ENCODE peak calls at places on chromosomes 13 and 19, in nine cellular contexts. One of them, this sample, is unnamed.

GRCh38 chr19:48842744-48843162 is 6.5 kb upstream of the HSD17B14 start:
- DNase-seq in GM12878: no peak
- DNase-seq in Peyer's patch: no peak
- DNase-seq in suprapubic skin: no peak
- DNase-seq in stomach: no peak
- DNase-seq in HCT116: peak; percentile 46
- DNase-seq in breast epithelium: no peak
- DNase-seq in body of pancreas: peak; percentile 52
- DNase-seq in IMR-90: peak; percentile 48
- DNase-seq in this sample: no peak

GRCh38 chr19:40604647-40605200 is 3.6 kb downstream of the LTBP4 start:
- DNase-seq in Peyer's patch: peak; percentile 72
- DNase-seq in IMR-90: no peak
- DNase-seq in breast epithelium: no peak
- DNase-seq in stomach: no peak
- DNase-seq in suprapubic skin: no peak
- DNase-seq in GM12878: no peak
- DNase-seq in HCT116: no peak
- DNase-seq in body of pancreas: peak; percentile 20
- DNase-seq in this sample: no peak

GRCh38 chr19:10044390-10044789 is 31.1 kb downstream of the RDH8 start:
- DNase-seq in stomach: no peak
- DNase-seq in suprapubic skin: no peak
- DNase-seq in breast epithelium: no peak
- DNase-seq in body of pancreas: no peak
- DNase-seq in Peyer's patch: no peak
- DNase-seq in GM12878: no peak
- DNase-seq in IMR-90: no peak
- DNase-seq in HCT116: peak; percentile 61
- DNase-seq in this sample: no peak

GRCh38 chr13:48583859-48584311 is 51.0 kb upstream of the RCBTB2 start:
- DNase-seq in Peyer's patch: no peak
- DNase-seq in suprapubic skin: no peak
- DNase-seq in HCT116: no peak
- DNase-seq in GM12878: no peak
- DNase-seq in breast epithelium: no peak
- DNase-seq in IMR-90: no peak
- DNase-seq in body of pancreas: no peak
- DNase-seq in stomach: no peak
- DNase-seq in this sample: no peak

GRCh38 chr13:44317752-44318550 is 55.7 kb upstream of the SERP2 start:
- DNase-seq in stomach: no peak
- DNase-seq in suprapubic skin: no peak
- DNase-seq in body of pancreas: no peak
- DNase-seq in IMR-90: peak; percentile 72
- DNase-seq in GM12878: no peak
- DNase-seq in Peyer's patch: no peak
- DNase-seq in HCT116: no peak
- DNase-seq in breast epithelium: no peak
- DNase-seq in this sample: no peak

GRCh38 chr13:113513761-113514160 is 23.2 kb upstream of the DCUN1D2 start:
- DNase-seq in GM12878: no peak
- DNase-seq in Peyer's patch: no peak
- DNase-seq in suprapubic skin: no peak
- DNase-seq in IMR-90: no peak
- DNase-seq in body of pancreas: no peak
- DNase-seq in stomach: no peak
- DNase-seq in HCT116: no peak
- DNase-seq in breast epithelium: no peak
- DNase-seq in this sample: no peak

GRCh38 chr19:6738726-6739389 is 622 bp upstream of the TRIP10 start:
- DNase-seq in HCT116: no peak
- DNase-seq in Peyer's patch: peak; percentile 70
- DNase-seq in suprapubic skin: no peak
- DNase-seq in stomach: peak; percentile 32
- DNase-seq in IMR-90: peak; percentile 8
- DNase-seq in GM12878: no peak
- DNase-seq in breast epithelium: no peak
- DNase-seq in body of pancreas: peak; percentile 53
- DNase-seq in this sample: no peak

GRCh38 chr13:102817907-102818306 is 19.0 kb downstream of the BIVM start:
- DNase-seq in GM12878: no peak
- DNase-seq in IMR-90: no peak
- DNase-seq in Peyer's patch: no peak
- DNase-seq in breast epithelium: no peak
- DNase-seq in suprapubic skin: no peak
- DNase-seq in body of pancreas: no peak
- DNase-seq in HCT116: no peak
- DNase-seq in stomach: no peak
- DNase-seq in this sample: no peak

GRCh38 chr19:39498262-39499081 is at the start of gene DLL3:
- DNase-seq in IMR-90: peak; percentile 7
- DNase-seq in suprapubic skin: no peak
- DNase-seq in body of pancreas: no peak
- DNase-seq in breast epithelium: no peak
- DNase-seq in stomach: no peak
- DNase-seq in HCT116: no peak
- DNase-seq in GM12878: no peak
- DNase-seq in Peyer's patch: no peak
- DNase-seq in this sample: no peak

GRCh38 chr19:7679017-7679720 is 1.5 kb upstream of the TRAPPC5 start:
- DNase-seq in breast epithelium: no peak
- DNase-seq in IMR-90: no peak
- DNase-seq in Peyer's patch: no peak
- DNase-seq in body of pancreas: peak; percentile 31
- DNase-seq in HCT116: no peak
- DNase-seq in suprapubic skin: no peak
- DNase-seq in GM12878: no peak
- DNase-seq in stomach: no peak
- DNase-seq in this sample: no peak

GRCh38 chr13:39210961-39211534 is 172.8 kb downstream of the NHLRC3 start:
- DNase-seq in stomach: no peak
- DNase-seq in GM12878: no peak
- DNase-seq in suprapubic skin: no peak
- DNase-seq in IMR-90: no peak
- DNase-seq in Peyer's patch: no peak
- DNase-seq in body of pancreas: no peak
- DNase-seq in HCT116: no peak
- DNase-seq in breast epithelium: no peak
- DNase-seq in this sample: no peak

GRCh38 chr19:54188224-54188871 is 1.0 kb downstream of the MBOAT7 start:
- DNase-seq in body of pancreas: no peak
- DNase-seq in suprapubic skin: no peak
- DNase-seq in stomach: no peak
- DNase-seq in IMR-90: peak; percentile 61
- DNase-seq in GM12878: no peak
- DNase-seq in HCT116: no peak
- DNase-seq in Peyer's patch: no peak
- DNase-seq in breast epithelium: no peak
- DNase-seq in this sample: no peak

GRCh38 chr13:76019421-76020044 is 383.4 kb downstream of the LMO7 start:
- DNase-seq in breast epithelium: no peak
- DNase-seq in IMR-90: no peak
- DNase-seq in HCT116: peak; percentile 28
- DNase-seq in body of pancreas: no peak
- DNase-seq in stomach: no peak
- DNase-seq in Peyer's patch: peak; percentile 51
- DNase-seq in suprapubic skin: no peak
- DNase-seq in GM12878: no peak
- DNase-seq in this sample: no peak

GRCh38 chr13:40803316-40803715 is 13.9 kb downstream of the SLC25A15 start:
- DNase-seq in GM12878: no peak
- DNase-seq in suprapubic skin: no peak
- DNase-seq in breast epithelium: no peak
- DNase-seq in body of pancreas: no peak
- DNase-seq in Peyer's patch: no peak
- DNase-seq in stomach: no peak
- DNase-seq in HCT116: no peak
- DNase-seq in IMR-90: no peak
- DNase-seq in this sample: no peak

GRCh38 chr19:46668662-46669061 is 7.7 kb upstream of the DACT3 start:
- DNase-seq in Peyer's patch: no peak
- DNase-seq in body of pancreas: no peak
- DNase-seq in HCT116: no peak
- DNase-seq in breast epithelium: no peak
- DNase-seq in suprapubic skin: no peak
- DNase-seq in IMR-90: no peak
- DNase-seq in stomach: no peak
- DNase-seq in GM12878: no peak
- DNase-seq in this sample: no peak

GRCh38 chr19:6060600-6061391 is 49.5 kb downstream of the RFX2 start:
- DNase-seq in stomach: no peak
- DNase-seq in body of pancreas: no peak
- DNase-seq in HCT116: no peak
- DNase-seq in IMR-90: peak; percentile 16
- DNase-seq in GM12878: no peak
- DNase-seq in suprapubic skin: no peak
- DNase-seq in Peyer's patch: no peak
- DNase-seq in breast epithelium: peak; percentile 59
- DNase-seq in this sample: no peak

DNA sequence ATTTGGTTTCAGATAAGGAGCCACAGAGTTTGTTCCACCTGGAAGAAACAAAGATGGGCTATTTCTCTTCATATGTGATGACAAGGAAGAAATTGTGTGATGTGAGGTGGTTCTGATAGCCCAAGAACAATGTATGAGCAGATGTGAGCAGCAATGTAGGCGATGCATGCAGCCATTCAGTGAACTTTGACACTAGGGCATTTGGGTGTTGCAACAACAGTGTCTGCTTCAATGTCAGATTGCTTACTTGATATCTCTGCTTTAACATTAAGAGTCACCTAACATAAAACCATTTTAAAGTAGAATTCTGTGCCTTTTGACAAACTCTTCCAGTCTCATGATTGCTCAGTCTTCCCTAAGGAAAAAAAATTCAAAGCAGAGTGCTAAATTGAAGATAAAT is 865.4 kb downstream of the SLITRK6 start:
- DNase-seq in body of pancreas: no peak
- DNase-seq in Peyer's patch: no peak
- DNase-seq in GM12878: no peak
- DNase-seq in IMR-90: no peak
- DNase-seq in suprapubic skin: no peak
- DNase-seq in stomach: no peak
- DNase-seq in HCT116: no peak
- DNase-seq in breast epithelium: no peak
- DNase-seq in this sample: no peak
- TF ChIP-seq POLR2A in body of pancreas: no peak
- TF ChIP-seq POLR2A in Peyer's patch: no peak
- TF ChIP-seq POLR2A in GM12878: no peak
- TF ChIP-seq POLR2A in IMR-90: no peak
- TF ChIP-seq POLR2A in suprapubic skin: no peak
- TF ChIP-seq POLR2A in stomach: no peak
- TF ChIP-seq POLR2A in HCT116: no peak
- TF ChIP-seq POLR2A in breast epithelium: no peak
- TF ChIP-seq POLR2A in this sample: no peak

GRCh38 chr19:50313812-50314536 is 15.2 kb downstream of the KCNC3 start:
- DNase-seq in GM12878: no peak
- DNase-seq in breast epithelium: no peak
- DNase-seq in IMR-90: no peak
- DNase-seq in stomach: no peak
- DNase-seq in HCT116: no peak
- DNase-seq in suprapubic skin: no peak
- DNase-seq in Peyer's patch: peak; percentile 42
- DNase-seq in body of pancreas: peak; percentile 22
- DNase-seq in this sample: no peak

GRCh38 chr19:50318438-50318837 is 10.7 kb downstream of the KCNC3 start:
- DNase-seq in stomach: no peak
- DNase-seq in GM12878: no peak
- DNase-seq in body of pancreas: no peak
- DNase-seq in Peyer's patch: no peak
- DNase-seq in IMR-90: no peak
- DNase-seq in HCT116: no peak
- DNase-seq in breast epithelium: no peak
- DNase-seq in suprapubic skin: no peak
- DNase-seq in this sample: no peak

GRCh38 chr19:50314724-50315700 is 14.2 kb downstream of the KCNC3 start:
- DNase-seq in GM12878: no peak
- DNase-seq in IMR-90: no peak
- DNase-seq in suprapubic skin: no peak
- DNase-seq in HCT116: no peak
- DNase-seq in body of pancreas: no peak
- DNase-seq in Peyer's patch: peak; percentile 42
- DNase-seq in stomach: no peak
- DNase-seq in breast epithelium: no peak
- DNase-seq in this sample: no peak

GRCh38 chr19:50317115-50317514 is 12.1 kb downstream of the KCNC3 start:
- DNase-seq in breast epithelium: no peak
- DNase-seq in stomach: no peak
- DNase-seq in Peyer's patch: no peak
- DNase-seq in suprapubic skin: no peak
- DNase-seq in GM12878: no peak
- DNase-seq in body of pancreas: no peak
- DNase-seq in HCT116: no peak
- DNase-seq in IMR-90: no peak
- DNase-seq in this sample: no peak

GRCh38 chr19:50315773-50316448 is 13.3 kb downstream of the KCNC3 start:
- DNase-seq in Peyer's patch: peak; percentile 42
- DNase-seq in IMR-90: no peak
- DNase-seq in body of pancreas: no peak
- DNase-seq in GM12878: no peak
- DNase-seq in HCT116: no peak
- DNase-seq in breast epithelium: no peak
- DNase-seq in suprapubic skin: no peak
- DNase-seq in stomach: no peak
- DNase-seq in this sample: no peak
- TF ChIP-seq CTCF in Peyer's patch: no peak
- TF ChIP-seq CTCF in IMR-90: no peak
- TF ChIP-seq CTCF in body of pancreas: no peak
- TF ChIP-seq CTCF in GM12878: no peak
- TF ChIP-seq CTCF in HCT116: no peak
- TF ChIP-seq CTCF in breast epithelium: no peak
- TF ChIP-seq CTCF in suprapubic skin: no peak
- TF ChIP-seq CTCF in stomach: no peak
- TF ChIP-seq CTCF in this sample: no peak

GRCh38 chr19:57016491-57016890 is 103.3 kb upstream of the USP29 start:
- DNase-seq in HCT116: no peak
- DNase-seq in body of pancreas: no peak
- DNase-seq in stomach: no peak
- DNase-seq in IMR-90: no peak
- DNase-seq in breast epithelium: no peak
- DNase-seq in suprapubic skin: no peak
- DNase-seq in Peyer's patch: no peak
- DNase-seq in GM12878: no peak
- DNase-seq in this sample: no peak
- H3K27ac ChIP-seq in HCT116: no peak overlapping the region
- H3K27ac ChIP-seq in body of pancreas: no peak overlapping the region
- H3K27ac ChIP-seq in stomach: no peak overlapping the region
- H3K27ac ChIP-seq in IMR-90: no peak overlapping the region
- H3K27ac ChIP-seq in breast epithelium: no peak overlapping the region
- H3K27ac ChIP-seq in suprapubic skin: no peak overlapping the region
- H3K27ac ChIP-seq in Peyer's patch: no peak overlapping the region
- H3K27ac ChIP-seq in GM12878: no peak overlapping the region
- H3K27ac ChIP-seq in this sample: no peak overlapping the region

DNA sequence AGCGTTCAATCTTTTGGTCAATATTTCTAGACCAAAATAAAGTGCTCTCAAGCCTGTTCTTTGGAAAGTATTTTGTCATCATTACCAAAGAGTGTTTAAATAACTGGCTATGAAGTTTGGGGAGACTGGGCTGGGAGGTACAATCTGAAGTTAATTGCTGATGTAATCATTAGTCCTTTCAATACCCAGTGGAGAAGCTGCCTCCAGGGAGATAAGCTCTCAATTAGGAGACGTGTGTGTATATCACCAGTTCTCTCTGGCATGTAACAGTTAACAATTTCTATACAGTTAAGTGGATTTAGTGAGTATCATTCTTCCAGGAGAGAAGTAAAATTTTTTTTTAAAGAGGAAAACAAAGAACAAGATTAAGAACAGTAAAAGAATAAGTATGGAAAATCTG is 1.4 kb downstream of the COL4A1 start:
- DNase-seq in HCT116: no peak
- DNase-seq in stomach: no peak
- DNase-seq in Peyer's patch: no peak
- DNase-seq in GM12878: no peak
- DNase-seq in IMR-90: no peak
- DNase-seq in suprapubic skin: no peak
- DNase-seq in body of pancreas: no peak
- DNase-seq in breast epithelium: no peak
- DNase-seq in this sample: no peak
- TF ChIP-seq POLR2A in HCT116: no peak
- TF ChIP-seq POLR2A in stomach: no peak
- TF ChIP-seq POLR2A in Peyer's patch: no peak
- TF ChIP-seq POLR2A in GM12878: no peak
- TF ChIP-seq POLR2A in IMR-90: peak; percentile 25
- TF ChIP-seq POLR2A in suprapubic skin: no peak
- TF ChIP-seq POLR2A in body of pancreas: no peak
- TF ChIP-seq POLR2A in breast epithelium: no peak
- TF ChIP-seq POLR2A in this sample: no peak

This sample was measured in esophagus squamous epithelium.